ENCODE peak calls at places on chromosomes 5 and 9, in five cellular contexts. S is heart left ventricle, I is H54, E is transverse colon, J is HepG2. L is an unnamed sample.

GRCh38 chr5:175752826-175753535 is 95.1 kb downstream of the HRH2 start:
- DNase-seq in S (no peak), I (no peak), E (no peak), J (no peak), L (no peak)

GRCh38 chr9:88965473-88965872 is 25.8 kb upstream of the S1PR3 start:
- DNase-seq in S (no peak), I (no peak), E (no peak), J (no peak), L (no peak)

GRCh38 chr5:71892641-71893340 is 173.7 kb downstream of the CARTPT start:
- DNase-seq in S (no peak), I (no peak), E (no peak), J (no peak), L (no peak)

GRCh38 chr5:73985145-73985544 is 359.1 kb downstream of the ARHGEF28 start:
- DNase-seq in S (no peak), I (no peak), E (no peak), J (peak), L (peak)

GRCh38 chr9:136451221-136451877 is 11.7 kb upstream of the INPP5E start:
- DNase-seq in S (no peak), I (no peak), E (no peak), J (no peak), L (no peak)

GRCh38 chr5:117590944-117591343 is 1016.3 kb upstream of the SEMA6A start:
- DNase-seq in S (no peak), I (no peak), E (no peak), J (peak), L (peak)

GRCh38 chr9:16985559-16986348 is 115.3 kb upstream of the BNC2 start:
- DNase-seq in S (no peak), I (no peak), E (peak), J (no peak), L (no peak)

GRCh38 chr9:71990466-71990865 is 69.9 kb downstream of the C9orf57 start:
- DNase-seq in S (no peak), I (no peak), E (no peak), J (no peak), L (no peak)

GRCh38 chr5:151459680-151460079 is 12.3 kb downstream of the SLC36A1 start:
- DNase-seq in S (no peak), I (no peak), E (no peak), J (no peak), L (no peak)

GRCh38 chr5:76813982-76814562 is 4.8 kb upstream of the F2RL1 start:
- DNase-seq in S (no peak), I (peak), E (no peak), J (peak), L (no peak)

GRCh38 chr5:79753863-79754645 is 64.4 kb downstream of the CMYA5 start:
- DNase-seq in S (no peak), I (no peak), E (no peak), J (no peak), L (no peak)
- TF ChIP-seq POLR2A in S (no peak), I (no peak), E (no peak), J (no peak), L (no peak)

GRCh38 chr5:126594676-126595485 is at the start of gene ALDH7A1:
- DNase-seq in S (peak), I (no peak), E (peak), J (peak), L (peak)
- TF ChIP-seq POLR2A in S (no peak), I (peak), E (peak), J (peak), L (no peak)

DNA sequence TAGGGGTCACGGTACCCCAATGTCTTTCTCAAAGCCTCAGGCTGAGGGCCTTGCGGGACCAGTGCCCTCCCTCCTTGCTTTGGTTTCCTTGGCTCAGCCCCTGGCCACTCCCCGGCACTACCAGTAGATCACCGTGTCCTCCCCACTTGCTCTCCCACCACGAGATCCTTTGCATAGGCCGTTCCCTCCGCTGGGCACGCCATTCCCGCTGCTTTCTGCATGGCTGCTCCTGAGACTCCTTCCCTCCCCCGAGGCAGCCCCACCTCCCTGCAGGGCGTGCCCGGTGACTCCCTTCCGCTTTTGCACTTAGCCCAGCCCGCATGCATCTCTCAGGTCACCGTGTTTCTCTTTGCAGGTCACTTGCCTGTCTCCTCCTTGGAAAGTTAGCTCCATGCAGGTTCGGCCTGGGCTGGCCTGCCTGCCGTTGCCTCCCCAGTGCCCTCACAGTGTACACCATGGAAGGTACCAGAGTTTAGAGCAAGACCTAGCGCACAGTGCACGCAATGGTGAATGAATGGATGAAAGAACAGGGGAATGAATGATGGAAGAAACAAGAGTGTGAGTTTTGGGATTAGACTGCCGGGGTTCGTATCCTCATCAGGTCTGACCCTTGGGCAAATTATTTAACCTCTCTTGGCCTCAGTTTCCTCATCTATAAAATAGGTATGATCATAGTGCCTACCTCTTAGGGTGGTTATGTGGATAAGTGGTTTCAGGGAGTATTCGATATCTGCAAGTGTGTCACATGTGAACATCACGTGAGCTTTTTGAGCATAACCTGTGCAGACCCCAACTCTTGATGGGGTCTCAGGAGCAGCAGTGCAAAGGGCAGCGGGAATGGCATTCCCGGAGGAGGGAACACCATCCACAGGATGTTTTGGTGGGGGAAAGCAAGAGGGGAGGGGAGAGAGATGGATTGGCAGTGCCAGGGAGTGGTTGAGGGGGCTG is 214.3 kb downstream of the C9orf50 start:
- DNase-seq in S (peak), I (no peak), E (peak), J (no peak), L (peak)
- TF ChIP-seq POLR2A in S (no peak), I (no peak), E (peak), J (no peak), L (no peak)

DNA sequence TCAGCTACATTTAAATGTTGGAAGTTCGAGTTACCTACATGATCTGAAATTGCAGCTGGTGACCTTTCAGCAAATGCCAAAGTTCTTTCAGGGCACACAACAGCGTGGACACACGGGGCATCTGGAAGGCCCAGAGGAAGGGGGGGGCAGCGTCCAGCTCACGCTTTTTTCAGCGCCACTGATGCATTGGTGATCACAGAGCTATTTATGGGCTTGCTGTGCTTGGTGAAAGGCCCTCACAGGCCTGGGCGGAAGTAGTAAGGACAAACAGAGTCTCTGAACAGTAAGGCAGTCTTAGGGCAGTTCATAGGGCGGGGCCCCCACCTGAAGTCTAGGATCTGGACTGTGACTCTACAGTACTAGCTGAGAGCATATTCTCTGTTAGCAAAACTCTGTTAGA is 6.6 kb upstream of the FBP2 start:
- DNase-seq in S (no peak), I (no peak), E (peak), J (peak), L (no peak)
- TF ChIP-seq POLR2A in S (no peak), I (no peak), E (no peak), J (no peak), L (no peak)

GRCh38 chr5:138489705-138490104 is 24.4 kb downstream of the EGR1 start:
- DNase-seq in S (no peak), I (no peak), E (no peak), J (no peak), L (no peak)

GRCh38 chr5:138491284-138491648 is 26.0 kb downstream of the EGR1 start:
- DNase-seq in S (no peak), I (no peak), E (no peak), J (no peak), L (no peak)

GRCh38 chr5:138490648-138491283 is 25.5 kb downstream of the EGR1 start:
- DNase-seq in S (no peak), I (no peak), E (no peak), J (no peak), L (no peak)

GRCh38 chr5:138492552-138493045 is 27.3 kb downstream of the EGR1 start:
- DNase-seq in S (no peak), I (no peak), E (no peak), J (no peak), L (no peak)

DNA sequence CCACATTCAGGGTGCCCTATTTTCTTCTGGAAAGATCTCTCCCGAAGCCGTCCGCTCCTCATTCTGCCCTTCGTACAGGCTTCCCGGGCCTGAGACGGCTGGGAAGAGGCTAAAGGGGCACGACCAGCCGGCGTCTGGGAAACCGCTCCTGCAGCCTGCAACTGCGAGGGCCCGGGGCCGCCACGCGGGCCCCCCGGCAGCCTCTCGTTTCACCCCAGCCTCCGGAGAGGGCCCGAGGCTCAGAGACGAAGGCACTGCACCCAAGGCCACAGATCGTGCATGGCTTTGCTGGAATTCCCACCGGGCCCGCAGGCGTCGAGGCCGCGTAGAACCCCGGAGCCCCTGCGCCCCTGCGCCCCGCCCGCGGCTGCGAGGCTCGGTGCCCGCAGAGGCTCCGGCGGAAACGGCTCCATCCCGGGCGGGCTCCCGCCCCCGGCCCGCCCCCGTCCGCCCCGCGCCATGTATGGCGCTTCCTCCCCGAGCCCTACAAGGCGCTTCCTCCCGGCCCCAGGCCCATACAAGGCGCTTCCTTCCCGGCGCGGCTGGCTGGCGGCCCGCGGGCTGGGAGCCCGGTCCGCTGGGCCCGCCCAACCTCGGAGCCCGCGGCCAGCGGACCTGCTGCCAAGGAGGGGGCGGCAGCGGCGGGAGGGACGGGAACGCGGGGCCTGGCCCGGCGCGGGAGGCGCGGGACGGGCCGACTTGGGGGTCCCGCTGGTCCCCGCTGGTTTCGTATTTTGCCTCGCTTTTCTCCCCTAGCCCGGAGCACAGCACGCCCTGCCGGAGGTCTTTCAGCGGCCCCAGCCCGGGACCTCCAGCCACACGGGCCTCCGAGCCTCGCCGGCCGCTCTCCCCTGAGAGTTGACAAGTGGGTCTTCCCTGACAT is 26.6 kb downstream of the EGR1 start:
- DNase-seq in S (peak), I (peak), E (peak), J (peak), L (peak)
- TF ChIP-seq POLR2A in S (no peak), I (no peak), E (no peak), J (no peak), L (peak)

DNA sequence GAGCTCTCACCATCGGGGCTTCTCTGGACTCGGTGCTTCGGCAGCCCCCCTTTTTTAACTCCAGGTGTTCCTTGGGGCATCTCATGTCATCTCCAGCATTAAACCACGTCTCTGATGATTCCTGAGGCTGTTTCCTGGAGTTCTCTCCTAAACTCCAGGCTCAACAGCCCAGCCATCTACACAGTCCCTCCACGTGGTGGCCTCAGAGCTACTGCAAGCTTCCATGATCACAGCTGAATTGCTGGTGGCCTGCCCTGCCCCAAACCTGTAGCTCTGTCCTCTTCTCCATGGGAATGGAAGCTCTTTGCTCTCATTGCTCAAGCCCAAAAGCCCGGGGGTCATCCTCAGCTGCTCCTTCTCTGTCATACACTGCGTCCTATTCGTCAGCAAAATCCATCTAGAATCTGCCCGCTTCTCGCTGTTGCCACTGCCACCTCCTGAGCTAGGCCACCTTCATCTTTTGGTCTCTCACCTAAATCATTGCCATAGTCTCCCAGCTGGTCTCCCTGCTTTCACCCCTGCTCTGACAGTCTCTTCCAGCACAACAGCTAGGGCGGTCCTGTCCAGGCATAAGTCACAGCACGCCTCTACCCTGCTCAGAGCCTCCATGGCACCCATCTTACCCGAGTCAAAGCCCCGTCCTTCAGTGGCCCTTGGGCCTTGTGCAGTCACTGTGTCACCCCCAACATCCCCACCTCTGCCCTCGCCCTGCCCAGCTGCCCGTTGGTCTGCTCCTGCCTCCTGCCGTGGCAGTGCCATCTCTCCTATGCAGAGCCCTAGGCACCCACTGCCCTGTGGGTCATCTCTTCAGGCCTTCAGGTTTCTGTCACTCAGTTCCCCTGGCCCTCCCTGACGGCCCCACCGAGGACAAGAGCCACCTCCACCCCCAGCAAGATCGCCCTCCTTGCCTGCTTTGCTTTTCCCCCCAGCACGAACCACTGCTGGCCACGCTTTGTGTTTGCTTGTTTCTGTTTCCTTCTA is 6.4 kb downstream of the B4GALT7 start:
- DNase-seq in S (no peak), I (no peak), E (no peak), J (no peak), L (no peak)
- TF ChIP-seq POLR2A in S (no peak), I (no peak), E (no peak), J (no peak), L (no peak)

DNA sequence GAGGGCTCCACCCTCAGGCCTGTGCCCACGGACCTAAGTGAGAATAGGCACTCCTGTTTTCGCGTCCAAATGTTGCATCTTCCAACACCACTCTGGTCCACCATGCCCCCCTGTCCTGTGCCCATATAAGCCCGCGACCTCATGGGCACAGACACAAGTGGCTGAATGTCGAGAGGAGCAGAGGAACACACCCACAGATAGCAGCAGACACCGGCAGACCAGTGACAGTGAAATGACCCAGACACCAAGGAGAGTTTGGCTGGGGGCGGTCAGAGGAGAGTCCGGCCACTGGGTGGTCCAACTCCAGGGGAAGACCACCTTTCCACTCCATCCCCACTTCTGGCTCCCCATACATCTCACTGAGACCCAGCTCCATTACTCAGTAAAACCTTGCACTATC is 161.4 kb upstream of the DAB2 start:
- DNase-seq in S (no peak), I (no peak), E (no peak), J (no peak), L (no peak)
- TF ChIP-seq POLR2A in S (no peak), I (no peak), E (no peak), J (no peak), L (no peak)

GRCh38 chr9:4680750-4681149 is 1.4 kb downstream of the CDC37L1 start:
- DNase-seq in S (no peak), I (no peak), E (no peak), J (peak), L (peak)
- TF ChIP-seq POLR2A in S (no peak), I (no peak), E (no peak), J (no peak), L (no peak)